ENCODE peak calls at places on chromosomes 11 and 22, in ten cellular contexts. B is iris pigment epithelial cell; P is activated CD4-positive, CD25-positive, alpha-beta regulatory T cell treated with anti-CD3 and anti-CD28 coated beads, Interleukin-2, amount 50 U/mL, for 72 hours; V is stimulated activated CD8-positive, alpha-beta memory T cell treated with anti-CD3 and anti-CD28 coated beads, Interleukin-15, amount 100 ng/mL, for 4 hours; Q is tibial artery; M is stimulated activated naive B cell treated with anti-CD40 and anti-IgM and Interleukin-4, amounts not matched to agents 10 μg/mL and 1 μg/mL and 100 μg/mL, for 72 hours; X is kidney; W is lower lobe of right lung; J is stimulated activated CD4-positive, alpha-beta T cell treated with anti-CD3 and anti-CD28 coated beads, Interleukin-2, amount 100 ng/mL, for 48 hours; G is PC-3. I is an unnamed sample.

GRCh38 chr11:20048707-20049106 is 111.6 kb downstream of the DBX1 start:
- DNase-seq in B (no peak), P (no peak), V (no peak), Q (no peak), M (no peak), X (no peak), W (no peak), J (no peak), G (no peak), I (no peak)

GRCh38 chr22:41668971-41669911 is 19.4 kb downstream of the SNU13 start:
- DNase-seq in B (peak; percentile 91), P (no peak), V (no peak), Q (no peak), M (no peak), X (no peak), W (no peak), J (no peak), G (peak; percentile 59), I (no peak)

GRCh38 chr11:64643258-64643881 is 52.4 kb downstream of the SLC22A12 start:
- DNase-seq in B (no peak), P (no peak), V (no peak), Q (no peak), M (no peak), X (no peak), W (no peak), J (no peak), G (no peak), I (no peak)

GRCh38 chr11:61418136-61418535 is 11.6 kb downstream of the CPSF7 start:
- DNase-seq in B (peak; percentile 36), P (no peak), V (no peak), Q (no peak), M (no peak), X (no peak), W (no peak), J (no peak), G (peak; percentile 37), I (no peak)

GRCh38 chr11:31412946-31413345 is 43.3 kb downstream of the DNAJC24 start:
- DNase-seq in B (peak; percentile 75), P (no peak), V (no peak), Q (no peak), M (no peak), X (no peak), W (no peak), J (no peak), G (peak; percentile 32), I (no peak)

GRCh38 chr11:57638005-57638760 is 11.5 kb downstream of the YPEL4 start:
- DNase-seq in B (peak; percentile 89), P (no peak), V (no peak), Q (no peak), M (no peak), X (peak; percentile 91), W (peak; percentile 72), J (no peak), G (peak; percentile 77), I (no peak)

GRCh38 chr11:20090654-20091374 is 69.5 kb downstream of the DBX1 start:
- DNase-seq in B (no peak), P (no peak), V (no peak), Q (no peak), M (no peak), X (no peak), W (no peak), J (no peak), G (no peak), I (no peak)

GRCh38 chr11:1203505-1204271 is 19.2 kb upstream of the MUC5B start:
- DNase-seq in B (no peak), P (peak; percentile 27), V (no peak), Q (peak; percentile 12), M (no peak), X (peak; percentile 77), W (peak; percentile 50), J (no peak), G (peak; percentile 69), I (no peak)

GRCh38 chr22:46111645-46112306 is 38.5 kb upstream of the PPARA start:
- DNase-seq in B (no peak), P (no peak), V (no peak), Q (no peak), M (no peak), X (no peak), W (no peak), J (no peak), G (no peak), I (no peak)

GRCh38 chr11:105456950-105457349 is 152.9 kb upstream of the GRIA4 start:
- DNase-seq in B (no peak), P (no peak), V (no peak), Q (no peak), M (no peak), X (no peak), W (no peak), J (no peak), G (no peak), I (no peak)

GRCh38 chr22:35986085-35986484 is 42.5 kb downstream of the RBFOX2 start:
- DNase-seq in B (peak; percentile 50), P (no peak), V (no peak), Q (no peak), M (no peak), X (no peak), W (no peak), J (no peak), G (no peak), I (no peak)

GRCh38 chr11:8219257-8220021 is 44.2 kb downstream of the LMO1 start:
- DNase-seq in B (peak; percentile 69), P (no peak), V (no peak), Q (no peak), M (no peak), X (peak; percentile 60), W (peak; percentile 24), J (no peak), G (peak; percentile 67), I (peak; percentile 10)

GRCh38 chr11:64245797-64246623 is 733 bp downstream of the PPP1R14B start:
- DNase-seq in B (peak; percentile 91), P (peak; percentile 70), V (peak; percentile 73), Q (peak; percentile 81), M (peak; percentile 62), X (peak; percentile 94), W (peak; percentile 76), J (peak; percentile 68), G (peak; percentile 99), I (no peak)

GRCh38 chr11:68471360-68472340 is 11.1 kb downstream of the PPP6R3 start:
- DNase-seq in B (peak; percentile 91), P (no peak), V (no peak), Q (no peak), M (no peak), X (peak; percentile 46), W (no peak), J (peak; percentile 41), G (no peak), I (no peak)

GRCh38 chr11:127859941-127860354 is 727.4 kb downstream of the ETS1 start:
- DNase-seq in B (no peak), P (no peak), V (no peak), Q (no peak), M (no peak), X (no peak), W (no peak), J (no peak), G (peak; percentile 49), I (no peak)

GRCh38 chr11:46285594-46286033 is 8.2 kb downstream of the CREB3L1 start:
- DNase-seq in B (no peak), P (no peak), V (no peak), Q (no peak), M (no peak), X (peak; percentile 87), W (no peak), J (no peak), G (no peak), I (no peak)

GRCh38 chr22:37381489-37381888 is 45.8 kb downstream of the ELFN2 start:
- DNase-seq in B (peak; percentile 9), P (no peak), V (no peak), Q (no peak), M (no peak), X (no peak), W (no peak), J (no peak), G (no peak), I (no peak)

GRCh38 chr11:60098508-60098907 is 10.0 kb downstream of the MS4A2 start:
- DNase-seq in B (no peak), P (no peak), V (no peak), Q (no peak), M (no peak), X (no peak), W (no peak), J (no peak), G (peak; percentile 54), I (no peak)

GRCh38 chr11:65215441-65216076 is 33.8 kb downstream of the CAPN1 start:
- DNase-seq in B (no peak), P (no peak), V (no peak), Q (no peak), M (no peak), X (no peak), W (no peak), J (peak; percentile 21), G (no peak), I (peak; percentile 30)

GRCh38 chr11:30504468-30504867 is 81.7 kb downstream of the MPPED2 start:
- DNase-seq in B (no peak), P (no peak), V (no peak), Q (no peak), M (no peak), X (no peak), W (no peak), J (no peak), G (no peak), I (no peak)

GRCh38 chr22:48893288-48894063 is 934.2 kb downstream of the BRD1 start:
- DNase-seq in B (no peak), P (peak; percentile 11), V (no peak), Q (no peak), M (no peak), X (no peak), W (no peak), J (no peak), G (no peak), I (no peak)

GRCh38 chr11:117519590-117519989 is 191.9 kb downstream of the CEP164 start:
- DNase-seq in B (no peak), P (no peak), V (no peak), Q (no peak), M (no peak), X (no peak), W (peak; percentile 65), J (no peak), G (no peak), I (no peak)

GRCh38 chr11:46649180-46649738 is 31.9 kb downstream of the ATG13 start:
- DNase-seq in B (peak; percentile 99), P (no peak), V (no peak), Q (peak; percentile 87), M (no peak), X (no peak), W (no peak), J (no peak), G (peak; percentile 55), I (no peak)

GRCh38 chr11:109747839-109748238 is 325.8 kb downstream of the C11orf87 start:
- DNase-seq in B (no peak), P (no peak), V (no peak), Q (peak; percentile 26), M (no peak), X (no peak), W (no peak), J (no peak), G (peak; percentile 45), I (no peak)

GRCh38 chr11:125949271-125950177 is 3.7 kb downstream of the VSIG10L2 start:
- DNase-seq in B (no peak), P (no peak), V (no peak), Q (no peak), M (no peak), X (no peak), W (no peak), J (no peak), G (no peak), I (no peak)

GRCh38 chr22:28582806-28583205 is 96.8 kb downstream of the TTC28 start:
- DNase-seq in B (peak; percentile 84), P (no peak), V (no peak), Q (no peak), M (no peak), X (no peak), W (no peak), J (no peak), G (peak; percentile 4), I (no peak)

GRCh38 chr11:28922351-28922981 is 814.3 kb downstream of the METTL15 start:
- DNase-seq in B (no peak), P (no peak), V (no peak), Q (no peak), M (no peak), X (no peak), W (no peak), J (no peak), G (no peak), I (no peak)

GRCh38 chr11:102237096-102237735 is 80.1 kb upstream of the BIRC3 start:
- DNase-seq in B (peak; percentile 56), P (no peak), V (no peak), Q (no peak), M (no peak), X (no peak), W (no peak), J (no peak), G (peak; percentile 39), I (no peak)

I was measured in GM12864.